ENCODE peak calls at places on chromosome 9, in ten cellular contexts. D, G, V, C, N, H, X, J, M and O are unnamed samples.
A peak's percentile ranks its signal among the peaks of the same experiment; 100 is the strongest.

GRCh38 chr9:19641046-19641445 is 147.8 kb downstream of the SLC24A2 start:
- DNase-seq in D (no peak), G (peak; percentile 36), V (peak; percentile 8), C (no peak), N (no peak), H (no peak), X (no peak), J (peak; percentile 6), M (peak; percentile 1), O (no peak)

GRCh38 chr9:3906437-3907213 is 380.8 kb upstream of the RFX3 start:
- DNase-seq in D (no peak), G (no peak), V (no peak), C (peak; percentile 12), N (peak; percentile 54), H (peak; percentile 92), X (no peak), J (no peak), M (peak; percentile 72), O (no peak)

GRCh38 chr9:128600111-128600510 is 47.7 kb downstream of the SPTAN1 start:
- DNase-seq in D (no peak), G (no peak), V (no peak), C (no peak), N (no peak), H (no peak), X (no peak), J (no peak), M (no peak), O (no peak)

GRCh38 chr9:18821794-18822193 is 211.2 kb downstream of the SAXO1 start:
- DNase-seq in D (no peak), G (no peak), V (no peak), C (no peak), N (no peak), H (peak; percentile 42), X (no peak), J (no peak), M (no peak), O (no peak)

GRCh38 chr9:126002476-126003350 is 255.5 kb downstream of the PBX3 start:
- DNase-seq in D (no peak), G (no peak), V (no peak), C (no peak), N (no peak), H (no peak), X (no peak), J (no peak), M (no peak), O (no peak)

GRCh38 chr9:111566234-111566633 is 33.2 kb downstream of the PTGR1 start:
- DNase-seq in D (no peak), G (no peak), V (peak; percentile 64), C (no peak), N (no peak), H (no peak), X (no peak), J (no peak), M (no peak), O (no peak)

GRCh38 chr9:124621371-124622328 is 114.5 kb upstream of the NR5A1 start:
- DNase-seq in D (no peak), G (no peak), V (no peak), C (no peak), N (peak; percentile 3), H (no peak), X (no peak), J (no peak), M (peak; percentile 32), O (no peak)

GRCh38 chr9:101673642-101674041 is 64.8 kb downstream of the GRIN3A start:
- DNase-seq in D (no peak), G (no peak), V (no peak), C (no peak), N (peak; percentile 1), H (no peak), X (no peak), J (no peak), M (no peak), O (no peak)

GRCh38 chr9:5513966-5514365 is 3.6 kb downstream of the PDCD1LG2 start:
- DNase-seq in D (no peak), G (no peak), V (no peak), C (no peak), N (no peak), H (no peak), X (no peak), J (no peak), M (no peak), O (no peak)

GRCh38 chr9:119365291-119366027 is 3.8 kb downstream of the BRINP1 start:
- DNase-seq in D (no peak), G (peak; percentile 89), V (peak; percentile 47), C (peak; percentile 72), N (no peak), H (peak; percentile 15), X (no peak), J (no peak), M (no peak), O (no peak)

GRCh38 chr9:90665072-90665471 is 22.4 kb upstream of the DIRAS2 start:
- DNase-seq in D (no peak), G (peak; percentile 50), V (no peak), C (peak; percentile 57), N (peak; percentile 17), H (no peak), X (no peak), J (no peak), M (no peak), O (no peak)

GRCh38 chr9:68804911-68805889 is 100.2 kb downstream of the PIP5K1B start:
- DNase-seq in D (no peak), G (no peak), V (no peak), C (no peak), N (no peak), H (no peak), X (peak; percentile 72), J (no peak), M (no peak), O (no peak)

GRCh38 chr9:22922222-22922621 is 475.6 kb downstream of the DMRTA1 start:
- DNase-seq in D (no peak), G (no peak), V (no peak), C (no peak), N (no peak), H (no peak), X (no peak), J (no peak), M (no peak), O (no peak)

GRCh38 chr9:132651259-132651658 is 18.5 kb downstream of the DDX31 start:
- DNase-seq in D (no peak), G (no peak), V (peak; percentile 11), C (peak; percentile 42), N (peak; percentile 22), H (peak; percentile 75), X (no peak), J (no peak), M (peak; percentile 87), O (no peak)

GRCh38 chr9:6495484-6495883 is 82.5 kb downstream of the UHRF2 start:
- DNase-seq in D (no peak), G (no peak), V (no peak), C (no peak), N (no peak), H (peak; percentile 40), X (no peak), J (no peak), M (no peak), O (no peak)

GRCh38 chr9:25427898-25428297 is 250.3 kb downstream of the TUSC1 start:
- DNase-seq in D (no peak), G (no peak), V (no peak), C (no peak), N (no peak), H (no peak), X (peak; percentile 52), J (no peak), M (no peak), O (no peak)
- TF ChIP-seq CTCF in D (no peak), G (no peak), V (no peak), C (no peak), N (no peak), H (no peak), X (no peak), J (no peak), M (no peak), O (no peak)

GRCh38 chr9:79408200-79408599 is 163.6 kb upstream of the TLE4 start:
- DNase-seq in D (no peak), G (no peak), V (no peak), C (peak; percentile 20), N (no peak), H (no peak), X (no peak), J (no peak), M (no peak), O (no peak)
- TF ChIP-seq CTCF in D (no peak), G (peak; percentile 22), V (no peak), C (peak; percentile 54), N (no peak), H (no peak), X (no peak), J (no peak), M (peak; percentile 9), O (no peak)

GRCh38 chr9:71629816-71630215 is 138.5 kb downstream of the CEMIP2 start:
- DNase-seq in D (no peak), G (no peak), V (no peak), C (no peak), N (no peak), H (no peak), X (no peak), J (no peak), M (no peak), O (no peak)

GRCh38 chr9:71626395-71626794 is 141.9 kb downstream of the CEMIP2 start:
- DNase-seq in D (no peak), G (no peak), V (no peak), C (no peak), N (no peak), H (peak; percentile 89), X (no peak), J (no peak), M (no peak), O (no peak)

GRCh38 chr9:71630371-71630770 is 137.9 kb downstream of the CEMIP2 start:
- DNase-seq in D (no peak), G (no peak), V (peak; percentile 4), C (no peak), N (no peak), H (no peak), X (no peak), J (no peak), M (no peak), O (no peak)

GRCh38 chr9:71627537-71627936 is 140.8 kb downstream of the CEMIP2 start:
- DNase-seq in D (no peak), G (no peak), V (no peak), C (no peak), N (no peak), H (no peak), X (no peak), J (no peak), M (no peak), O (no peak)

DNA sequence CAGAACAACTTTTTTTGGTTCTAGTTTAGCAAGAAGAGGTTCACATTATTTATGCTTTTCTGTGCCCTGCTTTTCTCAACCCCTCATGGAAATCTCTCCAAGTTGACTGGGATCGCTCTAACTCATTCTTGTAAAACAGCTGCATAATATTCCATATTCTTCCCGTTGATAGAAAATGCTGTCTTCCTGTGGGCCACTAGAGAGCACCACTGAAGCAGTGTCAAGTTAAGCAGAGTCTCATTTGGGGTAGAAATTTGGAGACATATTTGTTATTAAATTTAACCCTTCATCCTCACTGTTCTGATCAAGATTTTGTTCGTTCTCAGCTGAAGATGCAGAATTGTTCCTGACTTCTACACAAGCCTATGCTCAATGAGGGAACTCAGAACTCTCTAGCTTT is 140.1 kb downstream of the CEMIP2 start:
- DNase-seq in D (no peak), G (no peak), V (no peak), C (no peak), N (no peak), H (no peak), X (no peak), J (no peak), M (no peak), O (no peak)
- TF ChIP-seq CTCF in D (no peak), G (peak; percentile 16), V (no peak), C (no peak), N (no peak), H (peak; percentile 11), X (peak; percentile 41), J (no peak), M (peak; percentile 38), O (no peak)

GRCh38 chr9:27145143-27145542 is 36.1 kb downstream of the TEK start:
- DNase-seq in D (no peak), G (no peak), V (no peak), C (no peak), N (no peak), H (no peak), X (no peak), J (no peak), M (no peak), O (no peak)
- TF ChIP-seq CTCF in D (no peak), G (no peak), V (no peak), C (no peak), N (no peak), H (no peak), X (no peak), J (no peak), M (no peak), O (no peak)